ENCODE peak calls at places on chromosomes 13 and 19, in five cellular contexts. E, A, G, H and X are unnamed samples.

GRCh38 chr19:3186377-3186688 is 603 bp downstream of the NCLN start:
- DNase-seq in E (no peak), A (no peak), G (no peak), H (no peak), X (no peak)

GRCh38 chr13:41061914-41062837 is 867 bp downstream of the WBP4 start:
- DNase-seq in E (no peak), A (no peak), G (no peak), H (no peak), X (no peak)

GRCh38 chr13:67299072-67299635 is 69.0 kb upstream of the PCDH9 start:
- DNase-seq in E (no peak), A (no peak), G (no peak), H (no peak), X (no peak)

GRCh38 chr19:35558400-35559280 is 4.8 kb downstream of the ATP4A start:
- DNase-seq in E (no peak), A (no peak), G (no peak), H (no peak), X (no peak)

GRCh38 chr19:57812201-57812600 is 2.5 kb downstream of the ZNF552 start:
- DNase-seq in E (no peak), A (no peak), G (no peak), H (no peak), X (no peak)

GRCh38 chr19:49264258-49264657 is 60.7 kb downstream of the SLC6A16 start:
- DNase-seq in E (no peak), A (no peak), G (no peak), H (no peak), X (no peak)

GRCh38 chr19:42478765-42479307 is 36.1 kb upstream of the CXCL17 start:
- DNase-seq in E (no peak), A (no peak), G (no peak), H (no peak), X (no peak)

GRCh38 chr13:98295371-98295770 is 118.3 kb upstream of the RNF113B start:
- DNase-seq in E (no peak), A (no peak), G (no peak), H (no peak), X (no peak)

GRCh38 chr19:40224342-40225148 is 1.9 kb downstream of the CCNP start:
- DNase-seq in E (no peak), A (no peak), G (no peak), H (no peak), X (no peak)

GRCh38 chr19:501646-502045 is 5.4 kb downstream of the MADCAM1 start:
- DNase-seq in E (no peak), A (no peak), G (no peak), H (no peak), X (no peak)

GRCh38 chr13:78940444-78940843 is 281.5 kb upstream of the OBI1 start:
- DNase-seq in E (no peak), A (no peak), G (no peak), H (no peak), X (no peak)

GRCh38 chr19:35776102-35776788 is 881 bp downstream of the ARHGAP33 start:
- DNase-seq in E (no peak), A (no peak), G (no peak), H (no peak), X (no peak)